ENCODE peak calls at places on chromosomes 5 and 9, in five cellular contexts. P is SK-N-SH, R is K562, X is HepG2, T is GM12878. C is an unnamed sample.

GRCh38 chr5:172864747-172865146 is 30.7 kb downstream of the ERGIC1 start:
- DNase-seq in T (no peak), R (no peak), P (no peak), X (no peak), C (no peak)

GRCh38 chr5:139670369-139671095 is 22.4 kb downstream of the CXXC5 start:
- DNase-seq in T (peak), P (peak), R (no peak), X (peak), C (no peak)

GRCh38 chr5:34552129-34552528 is 104.0 kb upstream of the RAI14 start:
- DNase-seq in T (no peak), R (no peak), X (no peak), P (no peak), C (no peak)

GRCh38 chr5:97151370-97151769 is 9.0 kb upstream of the LIX1 start:
- DNase-seq in T (no peak), X (no peak), R (no peak), P (no peak), C (no peak)

GRCh38 chr5:82793808-82794419 is 283.3 kb downstream of the TMEM167A start:
- DNase-seq in R (peak), T (no peak), P (peak), X (peak), C (peak)

GRCh38 chr5:120240716-120241115 is 223.4 kb upstream of the PRR16 start:
- DNase-seq in R (no peak), P (no peak), T (no peak), X (no peak), C (no peak)

GRCh38 chr9:127133739-127134167 is 11.3 kb upstream of the ANGPTL2 start:
- DNase-seq in X (no peak), T (no peak), P (no peak), R (no peak), C (no peak)

GRCh38 chr5:163399923-163400322 is 37.5 kb upstream of the CCNG1 start:
- DNase-seq in R (no peak), T (no peak), P (no peak), X (no peak), C (no peak)

GRCh38 chr5:109921735-109922395 is 232.1 kb downstream of the MAN2A1 start:
- DNase-seq in X (no peak), R (no peak), T (no peak), P (no peak), C (no peak)

GRCh38 chr5:58466939-58467338 is 7.1 kb upstream of the PLK2 start:
- DNase-seq in T (no peak), R (no peak), X (no peak), P (no peak), C (no peak)

GRCh38 chr5:23026252-23027170 is 173.4 kb upstream of the CDH12 start:
- DNase-seq in T (no peak), R (no peak), X (no peak), P (no peak), C (no peak)

GRCh38 chr9:127698985-127699670 is 7.7 kb upstream of the CFAP157 start:
- DNase-seq in P (peak), X (no peak), T (peak), R (peak), C (peak)

GRCh38 chr5:60633336-60633735 is 66.6 kb downstream of the DEPDC1B start:
- DNase-seq in P (no peak), T (no peak), R (no peak), X (no peak), C (no peak)

GRCh38 chr9:113131689-113132151 is 19.1 kb upstream of the SLC31A2 start:
- DNase-seq in X (no peak), P (no peak), R (no peak), T (no peak), C (no peak)

GRCh38 chr5:126106032-126106431 is 317.2 kb upstream of the GRAMD2B start:
- DNase-seq in R (no peak), X (no peak), T (no peak), P (no peak), C (no peak)

DNA sequence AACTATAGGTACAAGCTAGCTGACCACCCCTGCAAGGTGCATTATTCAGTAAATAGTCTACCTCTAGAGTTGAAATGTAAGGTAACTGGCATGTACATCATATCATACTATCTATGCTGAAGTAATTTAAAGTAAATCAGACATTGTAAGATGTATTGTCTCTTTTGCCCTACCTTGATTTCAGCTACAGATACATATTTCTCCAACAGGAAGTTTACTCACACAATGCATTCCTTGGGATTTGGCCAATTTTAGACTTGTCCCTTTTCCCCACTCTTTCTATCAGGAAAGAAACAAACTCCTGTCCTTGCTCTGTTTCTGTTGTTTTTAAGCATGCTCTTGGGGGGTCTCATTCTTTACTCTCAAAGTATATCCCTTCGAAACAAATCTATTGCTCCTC is 58.5 kb upstream of the TSLP start:
- DNase-seq in T (no peak), X (no peak), P (no peak), R (no peak), C (no peak)
- TF ChIP-seq ZBTB33 in T (no peak), X (no peak), P (no peak), R (no peak), C (no peak)

GRCh38 chr5:52842111-52842510 is 54.4 kb downstream of the ITGA1 start:
- DNase-seq in R (no peak), P (no peak), T (no peak), X (no peak), C (no peak)
- TF ChIP-seq ZBTB33 in R (no peak), P (no peak), T (no peak), X (no peak), C (no peak)

DNA sequence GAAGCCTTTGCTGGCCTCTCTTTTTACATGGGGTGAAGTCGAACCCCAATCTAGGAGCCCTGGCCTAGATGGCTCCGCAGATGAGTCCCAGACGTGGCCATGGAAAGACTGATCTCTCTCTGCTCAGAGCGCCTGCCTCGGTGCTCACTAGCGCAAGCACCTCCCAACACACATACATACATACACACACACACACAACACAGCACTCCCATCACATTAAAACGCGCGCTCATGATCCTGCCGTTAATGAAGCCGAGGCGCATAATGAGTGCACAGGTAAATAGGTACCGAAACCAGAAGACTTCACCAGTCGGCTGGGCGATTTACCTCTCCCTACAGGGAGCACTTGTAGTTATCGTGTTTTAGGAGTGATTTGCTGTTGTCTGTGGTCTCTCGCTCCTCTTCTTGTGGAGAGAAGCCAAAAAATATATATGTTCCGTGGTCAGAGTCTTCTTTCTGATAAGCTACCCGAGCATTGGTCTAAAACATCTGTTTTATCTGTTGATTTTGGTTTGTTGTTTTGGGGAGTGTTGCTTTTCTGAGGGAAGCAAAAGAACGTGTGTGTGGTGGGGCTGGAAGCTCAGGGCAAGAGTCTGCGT is 207.7 kb downstream of the MEF2C start:
- DNase-seq in T (no peak), X (no peak), P (no peak), R (no peak), C (no peak)
- TF ChIP-seq ZBTB33 in T (no peak), X (no peak), P (no peak), R (no peak), C (no peak)

DNA sequence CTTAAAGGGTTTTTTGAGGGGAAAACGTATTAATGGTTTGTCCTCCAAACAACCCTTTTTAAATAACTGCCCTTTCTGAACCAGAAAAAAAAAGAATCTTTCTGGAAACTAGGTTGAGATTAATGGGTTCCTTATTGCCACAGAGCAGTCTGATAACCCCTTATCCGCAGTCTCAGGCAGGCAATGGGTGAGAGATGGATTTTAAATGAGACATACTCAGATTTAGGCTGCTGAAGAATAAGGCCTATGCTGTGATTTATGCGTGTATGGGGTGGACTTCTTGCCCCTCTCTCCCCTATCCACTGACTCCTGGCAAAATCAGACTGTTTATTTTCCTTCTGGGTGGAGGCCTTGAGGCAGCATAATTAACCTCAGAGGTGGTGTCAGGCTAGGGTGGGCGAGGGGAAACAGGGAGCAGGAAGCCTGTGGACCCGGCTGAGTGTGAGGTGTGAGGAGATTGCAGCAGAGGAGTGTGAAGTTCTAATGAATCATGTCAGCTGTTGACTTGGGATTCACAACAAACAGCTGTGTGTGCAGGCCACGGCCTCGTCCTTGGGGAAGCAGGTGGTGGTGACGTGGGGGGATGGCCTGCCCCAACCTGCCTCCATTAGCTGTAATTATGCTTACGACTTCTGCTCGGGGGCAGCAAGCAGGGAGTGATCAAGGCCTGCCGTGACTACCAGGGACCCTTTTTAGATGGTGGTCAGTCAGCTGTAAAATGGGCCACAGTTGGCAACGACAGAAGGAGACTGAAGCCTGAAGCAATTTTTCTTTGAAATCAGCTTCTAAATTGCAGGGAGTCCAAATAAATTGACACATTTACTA is 196.4 kb downstream of the SEMA6A start:
- DNase-seq in R (no peak), X (no peak), P (peak), T (no peak), C (no peak)
- TF ChIP-seq ZBTB33 in R (no peak), X (no peak), P (no peak), T (no peak), C (no peak)

DNA sequence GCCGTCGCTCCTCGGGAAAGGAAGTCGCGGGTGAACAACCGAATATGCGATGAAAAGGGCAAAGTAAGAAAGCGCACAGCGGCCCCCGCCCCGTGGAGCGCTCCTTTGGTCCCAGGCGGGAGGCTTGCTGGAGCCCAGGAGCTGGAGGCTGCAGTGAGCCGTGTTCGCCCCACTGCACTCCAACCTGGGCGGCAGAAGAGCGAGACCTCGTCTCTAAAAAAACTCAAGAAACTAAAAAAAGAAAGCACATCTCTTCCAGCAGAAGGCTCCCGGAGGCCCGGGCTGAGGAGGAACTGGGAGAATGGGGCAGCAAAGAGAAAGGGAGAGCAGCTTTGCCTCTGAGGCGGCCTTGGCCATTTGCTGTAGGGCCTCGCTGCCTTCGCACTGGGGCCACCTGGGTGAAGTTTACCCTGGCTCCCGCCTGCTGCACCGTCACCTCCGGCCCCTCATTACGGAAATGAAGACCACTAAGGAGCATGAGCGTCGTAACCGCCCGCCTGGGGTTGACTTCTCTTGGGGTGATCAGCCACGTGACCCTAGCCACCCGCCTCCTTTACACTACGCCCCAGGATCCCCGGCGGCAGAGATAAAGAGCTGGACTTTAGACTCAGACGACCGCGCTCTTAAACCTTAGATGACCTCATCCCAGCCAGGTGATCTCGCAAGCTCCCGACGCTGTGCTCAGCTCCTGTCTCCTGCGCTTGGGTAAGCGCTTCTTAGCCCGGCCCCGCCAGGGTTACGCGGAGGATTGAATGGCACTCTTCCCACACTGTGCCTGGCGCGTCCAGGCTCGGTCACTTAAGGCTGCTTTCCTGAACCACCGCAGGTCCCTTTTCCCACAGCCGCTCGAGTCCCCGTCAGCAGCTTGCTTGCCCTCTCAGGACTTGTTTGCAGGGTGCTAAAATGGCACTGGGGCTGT is 108.1 kb upstream of the LARP1 start:
- DNase-seq in X (peak), T (no peak), R (peak), P (no peak), C (no peak)
- TF ChIP-seq ZBTB33 in X (no peak), T (no peak), R (no peak), P (no peak), C (no peak)

DNA sequence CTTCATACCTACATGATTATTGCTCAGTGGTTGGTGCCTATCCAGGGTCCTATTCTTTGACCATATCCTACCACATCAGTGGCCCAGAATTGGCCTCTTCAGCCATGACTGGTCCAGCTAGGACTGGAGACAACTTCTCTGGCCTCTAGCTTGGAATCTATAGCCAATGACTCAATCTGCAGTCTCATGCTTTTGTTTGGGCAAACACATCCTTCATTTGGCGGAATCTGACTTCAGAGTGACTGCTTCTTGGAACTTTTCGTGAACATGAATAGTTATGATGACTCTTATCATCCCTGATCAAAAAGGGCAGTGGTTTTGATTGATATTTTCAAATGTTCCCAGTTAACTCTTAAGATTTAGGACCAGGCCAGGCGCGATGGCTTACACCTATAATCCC is 134.1 kb downstream of the PAPPA start:
- DNase-seq in T (no peak), X (no peak), P (no peak), R (no peak), C (no peak)
- TF ChIP-seq ZBTB33 in T (no peak), X (no peak), P (peak), R (no peak), C (no peak)

DNA sequence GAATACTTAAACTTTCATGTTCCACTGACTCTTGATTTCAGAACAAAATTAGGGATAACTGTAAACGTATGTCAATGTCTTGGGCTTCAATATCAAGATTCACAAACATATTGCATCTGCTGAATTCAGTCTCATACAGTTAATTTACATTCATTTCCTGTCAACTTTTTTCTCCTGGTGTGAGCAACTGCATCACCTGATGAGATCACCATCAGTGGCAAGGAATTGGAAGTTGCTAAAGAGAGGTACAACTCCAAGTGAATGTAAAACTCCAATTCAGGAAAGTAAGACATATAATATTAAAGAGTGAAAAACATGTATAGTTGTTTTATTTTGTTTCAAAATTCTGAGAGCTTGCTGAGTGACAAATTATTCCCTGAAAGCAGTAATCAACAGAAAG is 1336.2 kb upstream of the C9orf72 start:
- DNase-seq in T (no peak), X (no peak), R (no peak), P (no peak), C (no peak)
- TF ChIP-seq ZBTB33 in T (no peak), X (no peak), R (no peak), P (no peak), C (no peak)

DNA sequence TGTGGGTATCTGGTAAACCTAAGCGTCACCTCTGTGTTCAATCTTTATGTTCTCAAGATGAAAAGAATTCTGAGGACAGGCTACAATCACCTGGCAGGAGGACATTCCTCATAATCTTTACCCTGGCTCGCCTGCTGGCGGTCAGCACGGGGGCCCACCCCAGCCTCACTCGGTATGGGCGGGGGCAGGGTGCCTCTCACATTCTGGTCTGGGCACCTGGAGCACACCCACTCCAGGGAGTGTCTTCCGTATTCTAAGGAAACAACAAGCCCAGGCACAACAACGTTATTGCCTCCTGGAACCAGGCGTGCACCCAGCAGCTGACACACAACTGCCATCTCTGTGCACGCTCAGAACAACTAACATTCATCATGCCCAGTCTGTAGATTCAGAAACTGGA is 179.8 kb downstream of the ROR2 start:
- DNase-seq in P (no peak), X (no peak), T (no peak), R (no peak), C (no peak)
- TF ChIP-seq ZBTB33 in P (no peak), X (no peak), T (no peak), R (no peak), C (no peak)

DNA sequence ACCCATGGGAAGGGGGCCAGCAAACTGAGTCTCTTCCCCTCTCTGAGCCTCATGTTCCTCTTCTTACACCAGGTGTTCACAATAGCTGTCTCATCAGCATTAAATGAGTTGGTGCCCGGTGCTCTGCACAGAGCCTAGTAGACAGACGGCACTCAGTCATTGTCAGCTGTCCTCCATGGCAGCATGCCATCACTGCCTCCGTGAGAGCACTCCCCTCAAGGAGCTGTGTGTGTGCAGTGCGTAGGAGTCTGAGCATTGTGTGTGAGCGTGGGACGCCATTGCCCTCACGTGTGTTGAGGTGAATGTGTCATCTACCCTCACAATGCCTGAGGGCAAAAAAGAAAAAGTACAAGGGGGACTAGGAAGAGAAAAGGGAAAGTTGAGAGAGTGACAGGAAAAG is 536.5 kb downstream of the CDK5RAP2 start:
- DNase-seq in X (no peak), P (no peak), R (no peak), T (no peak), C (no peak)
- TF ChIP-seq ZBTB33 in X (no peak), P (no peak), R (no peak), T (no peak), C (no peak)